ENCODE peak calls at places on chromosome 16, in four cellular contexts. One of them, this sample, is unnamed.
A peak's percentile ranks its signal among the peaks of the same experiment; 100 is the strongest.

GRCh38 chr16:20918486-20919239 is 18.1 kb downstream of the LYRM1 start:
- DNase-seq in progenitor cell of endocrine pancreas: no peak
- DNase-seq in AG10803: peak; percentile 90
- DNase-seq in GM03348: peak; percentile 67
- DNase-seq in this sample: no peak

GRCh38 chr16:626787-627457 is 3.9 kb upstream of the WFIKKN1 start:
- DNase-seq in progenitor cell of endocrine pancreas: no peak
- DNase-seq in AG10803: peak; percentile 94
- DNase-seq in GM03348: peak; percentile 94
- DNase-seq in this sample: no peak

GRCh38 chr16:76654421-76654820 is 377.2 kb downstream of the CNTNAP4 start:
- DNase-seq in GM03348: no peak
- DNase-seq in AG10803: no peak
- DNase-seq in progenitor cell of endocrine pancreas: no peak
- DNase-seq in this sample: no peak

GRCh38 chr16:2023098-2023925 is 3.4 kb upstream of the NHERF2 start:
- DNase-seq in GM03348: peak; percentile 97
- DNase-seq in AG10803: peak; percentile 77
- DNase-seq in progenitor cell of endocrine pancreas: peak; percentile 97
- DNase-seq in this sample: peak; percentile 85

GRCh38 chr16:75764154-75764768 is 38.0 kb upstream of the CPHXL start:
- DNase-seq in GM03348: peak; percentile 75
- DNase-seq in progenitor cell of endocrine pancreas: peak; percentile 33
- DNase-seq in AG10803: peak; percentile 72
- DNase-seq in this sample: peak; percentile 67

GRCh38 chr16:70687671-70688265 is 1.9 kb upstream of the MTSS2 start:
- DNase-seq in progenitor cell of endocrine pancreas: no peak
- DNase-seq in GM03348: no peak
- DNase-seq in AG10803: no peak
- DNase-seq in this sample: no peak

GRCh38 chr16:3101841-3102470 is 2.9 kb upstream of the ZSCAN10 start:
- DNase-seq in progenitor cell of endocrine pancreas: no peak
- DNase-seq in AG10803: no peak
- DNase-seq in GM03348: no peak
- DNase-seq in this sample: no peak

GRCh38 chr16:89322381-89323119 is 105.0 kb downstream of the ZNF778 start:
- DNase-seq in progenitor cell of endocrine pancreas: no peak
- DNase-seq in GM03348: peak; percentile 69
- DNase-seq in AG10803: peak; percentile 78
- DNase-seq in this sample: no peak

GRCh38 chr16:11748404-11749254 is 6.0 kb upstream of the TXNDC11 start:
- DNase-seq in GM03348: no peak
- DNase-seq in progenitor cell of endocrine pancreas: no peak
- DNase-seq in AG10803: no peak
- DNase-seq in this sample: peak; percentile 56

GRCh38 chr16:87498324-87499188 is 5.7 kb upstream of the ZCCHC14 start:
- DNase-seq in progenitor cell of endocrine pancreas: no peak
- DNase-seq in AG10803: no peak
- DNase-seq in GM03348: no peak
- DNase-seq in this sample: no peak

GRCh38 chr16:11470676-11471415 is 115.9 kb downstream of the LITAF start:
- DNase-seq in AG10803: peak; percentile 3
- DNase-seq in progenitor cell of endocrine pancreas: no peak
- DNase-seq in GM03348: no peak
- DNase-seq in this sample: no peak

GRCh38 chr16:50861926-50862325 is 120.0 kb downstream of the CYLD start:
- DNase-seq in progenitor cell of endocrine pancreas: no peak
- DNase-seq in AG10803: peak; percentile 21
- DNase-seq in GM03348: no peak
- DNase-seq in this sample: no peak

GRCh38 chr16:59432934-59433333 is 698.8 kb upstream of the GOT2 start:
- DNase-seq in progenitor cell of endocrine pancreas: no peak
- DNase-seq in GM03348: no peak
- DNase-seq in AG10803: no peak
- DNase-seq in this sample: no peak

GRCh38 chr16:28543072-28543471 is 4.3 kb upstream of the NUPR1 start:
- DNase-seq in progenitor cell of endocrine pancreas: no peak
- DNase-seq in GM03348: no peak
- DNase-seq in AG10803: no peak
- DNase-seq in this sample: no peak

This sample was measured in Caco-2.